ENCODE peak calls at places on chromosomes 5 and 9, in five cellular contexts. G is hepatocyte; H is heart left ventricle; A is CD4-positive, alpha-beta T cell; S is SK-N-SH. D is an unnamed sample. For H3K9me3, the result is how much of the 10 kb centered on the place peaks cover.

GRCh38 chr9:111525056-111525977 is at the start of gene ZNF483:
- DNase-seq in G (peak), H (peak), A (peak), S (peak), D (peak)

GRCh38 chr5:126414874-126415502 is 8.2 kb upstream of the GRAMD2B start:
- DNase-seq in G (peak), H (peak), A (no peak), S (no peak), D (no peak)

GRCh38 chr9:120383999-120384924 is 195.7 kb downstream of the CDK5RAP2 start:
- DNase-seq in G (peak), H (no peak), A (no peak), S (peak), D (no peak)

GRCh38 chr5:91118802-91119201 is 264.3 kb downstream of the ARRDC3 start:
- DNase-seq in G (no peak), H (no peak), A (no peak), S (no peak), D (no peak)

GRCh38 chr5:154444559-154445421 is 1.0 kb upstream of the SAP30L start:
- DNase-seq in G (peak), H (no peak), A (no peak), S (peak), D (peak)

GRCh38 chr9:2620876-2621677 is 510 bp upstream of the VLDLR start:
- DNase-seq in G (peak), H (peak), A (no peak), S (peak), D (peak)

GRCh38 chr5:12672141-12672540 is 767.9 kb upstream of the CTNND2 start:
- DNase-seq in G (no peak), H (no peak), A (no peak), S (no peak), D (no peak)

GRCh38 chr5:110031402-110032140 is 341.8 kb downstream of the MAN2A1 start:
- DNase-seq in G (no peak), H (no peak), A (no peak), S (no peak), D (no peak)

GRCh38 chr9:125428060-125428481 is 166.4 kb downstream of the GAPVD1 start:
- DNase-seq in G (no peak), H (no peak), A (no peak), S (peak), D (peak)

GRCh38 chr9:137368431-137369110 is 54.4 kb downstream of the EXD3 start:
- DNase-seq in G (no peak), H (peak), A (no peak), S (no peak), D (no peak)

GRCh38 chr9:13939129-13939528 is 374.8 kb downstream of the NFIB start:
- DNase-seq in G (peak), H (no peak), A (no peak), S (no peak), D (no peak)

GRCh38 chr5:151901611-151902010 is 23.0 kb downstream of the GLRA1 start:
- DNase-seq in G (no peak), H (no peak), A (no peak), S (no peak), D (no peak)

GRCh38 chr9:105881654-105882349 is 187.5 kb downstream of the TMEM38B start:
- DNase-seq in G (peak), H (no peak), A (peak), S (peak), D (peak)

GRCh38 chr5:600551-601541 is 11.3 kb upstream of the CEP72 start:
- DNase-seq in G (no peak), H (no peak), A (no peak), S (no peak), D (peak)

GRCh38 chr5:115321309-115321708 is 24.9 kb upstream of the CCDC112 start:
- DNase-seq in G (no peak), H (no peak), A (no peak), S (no peak), D (no peak)

GRCh38 chr9:134419684-134420076 is 93.4 kb downstream of the RXRA start:
- DNase-seq in G (peak), H (no peak), A (no peak), S (peak), D (peak)

GRCh38 chr9:26292943-26293342 is 599.7 kb downstream of the CAAP1 start:
- DNase-seq in G (no peak), H (no peak), A (no peak), S (peak), D (no peak)

GRCh38 chr9:89978185-89978584 is 373.4 kb downstream of the GADD45G start:
- DNase-seq in G (no peak), H (no peak), A (no peak), S (no peak), D (no peak)

GRCh38 chr9:113631811-113632665 is 168.5 kb downstream of the RGS3 start:
- DNase-seq in G (no peak), H (no peak), A (no peak), S (no peak), D (no peak)

GRCh38 chr9:37954581-37954981 is 50.7 kb upstream of the SLC25A51 start:
- DNase-seq in G (no peak), H (no peak), A (no peak), S (no peak), D (no peak)

GRCh38 chr9:105973811-105974407 is 279.6 kb downstream of the TMEM38B start:
- DNase-seq in G (no peak), H (no peak), A (no peak), S (no peak), D (no peak)

GRCh38 chr9:89878003-89878411 is 273.2 kb downstream of the GADD45G start:
- DNase-seq in G (no peak), H (no peak), A (no peak), S (no peak), D (no peak)

GRCh38 chr9:38311382-38312270 is 80.9 kb upstream of the ALDH1B1 start:
- DNase-seq in G (peak), H (no peak), A (no peak), S (no peak), D (no peak)

GRCh38 chr5:176837707-176838115 is 27.4 kb downstream of the UNC5A start:
- DNase-seq in G (peak), H (peak), A (peak), S (no peak), D (no peak)

GRCh38 chr5:115766608-115767007 is 49.9 kb downstream of the CDO1 start:
- DNase-seq in G (no peak), H (no peak), A (no peak), S (no peak), D (no peak)

GRCh38 chr5:90193185-90193822 is 216.3 kb downstream of the CETN3 start:
- DNase-seq in G (no peak), H (no peak), A (no peak), S (no peak), D (no peak)

GRCh38 chr5:123937230-123937629 is 425.3 kb downstream of the CSNK1G3 start:
- DNase-seq in G (peak), H (peak), A (no peak), S (peak), D (peak)

GRCh38 chr9:95588724-95589282 is 72.0 kb upstream of the PTCH1 start:
- DNase-seq in G (no peak), H (no peak), A (no peak), S (no peak), D (no peak)

GRCh38 chr5:58849995-58850667 is 267.3 kb downstream of the RAB3C start:
- DNase-seq in G (peak), H (no peak), A (no peak), S (peak), D (peak)

GRCh38 chr5:98401645-98402044 is 371.8 kb upstream of the RGMB start:
- DNase-seq in G (no peak), H (no peak), A (no peak), S (no peak), D (no peak)

GRCh38 chr5:84113246-84114118 is 271.2 kb downstream of the EDIL3 start:
- DNase-seq in G (no peak), H (no peak), A (no peak), S (no peak), D (no peak)

GRCh38 chr5:36304095-36304494 is 2.4 kb upstream of the RANBP3L start:
- DNase-seq in G (no peak), H (no peak), A (no peak), S (no peak), D (no peak)

GRCh38 chr9:35829084-35829763 is at the start of gene TMEM8B:
- DNase-seq in G (peak), H (peak), A (peak), S (peak), D (peak)

GRCh38 chr9:111442360-111443027 is 41.7 kb downstream of the ECPAS start:
- DNase-seq in G (no peak), H (no peak), A (no peak), S (no peak), D (no peak)

GRCh38 chr5:44993286-44993685 is 184.5 kb downstream of the MRPS30 start:
- DNase-seq in G (no peak), H (no peak), A (no peak), S (no peak), D (no peak)

GRCh38 chr9:35618854-35619799 is 914 bp upstream of the CD72 start:
- DNase-seq in G (no peak), H (no peak), A (no peak), S (no peak), D (no peak)

GRCh38 chr5:125065114-125065513 is 318.7 kb upstream of the ZNF608 start:
- DNase-seq in G (no peak), H (no peak), A (no peak), S (no peak), D (no peak)

GRCh38 chr5:35146386-35146785 is 83.9 kb downstream of the PRLR start:
- DNase-seq in G (no peak), H (no peak), A (no peak), S (no peak), D (no peak)

GRCh38 chr5:157719231-157719630 is 12.0 kb upstream of the THG1L start:
- DNase-seq in G (no peak), H (no peak), A (no peak), S (no peak), D (no peak)

DNA sequence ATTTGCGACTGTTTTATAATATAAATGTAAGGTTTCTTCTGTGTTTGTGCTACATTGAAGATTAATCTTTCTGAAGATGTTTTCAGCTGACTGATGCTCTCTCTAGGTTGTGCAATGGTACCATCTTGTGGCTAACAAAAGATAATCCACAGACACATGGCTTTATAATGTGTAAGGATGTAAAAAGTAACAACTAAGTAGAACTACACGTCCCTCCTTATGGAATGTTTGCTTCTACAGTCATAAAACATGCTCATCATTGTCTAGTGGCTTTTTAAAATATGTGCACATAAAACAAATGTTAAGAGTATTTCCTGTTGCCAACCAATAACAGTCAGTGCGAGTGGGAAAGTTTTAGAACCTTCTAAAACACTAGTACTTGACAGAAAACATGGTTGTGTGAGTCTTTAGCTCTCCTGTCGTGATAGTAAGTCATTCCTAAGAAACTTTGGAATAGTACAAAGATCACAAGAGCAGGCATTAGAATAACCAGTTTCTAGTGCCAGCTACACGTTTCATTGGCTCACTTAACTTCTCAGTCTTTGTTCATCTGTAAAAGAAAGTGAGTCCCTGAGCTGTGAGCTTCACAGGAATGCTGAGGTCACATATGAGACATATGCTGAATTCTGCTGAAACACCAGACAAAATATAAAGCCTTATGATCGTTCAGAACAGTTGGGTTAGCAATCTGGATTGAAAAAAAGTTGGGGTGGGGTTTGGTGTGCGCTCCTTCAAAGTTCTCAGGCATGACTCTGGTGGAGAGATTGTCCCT is 75.7 kb upstream of the GLIS3 start:
- DNase-seq in G (peak), H (no peak), A (no peak), S (peak), D (no peak)
- TF ChIP-seq CTCF in G (peak), H (peak), A (no peak), S (peak), D (peak)

DNA sequence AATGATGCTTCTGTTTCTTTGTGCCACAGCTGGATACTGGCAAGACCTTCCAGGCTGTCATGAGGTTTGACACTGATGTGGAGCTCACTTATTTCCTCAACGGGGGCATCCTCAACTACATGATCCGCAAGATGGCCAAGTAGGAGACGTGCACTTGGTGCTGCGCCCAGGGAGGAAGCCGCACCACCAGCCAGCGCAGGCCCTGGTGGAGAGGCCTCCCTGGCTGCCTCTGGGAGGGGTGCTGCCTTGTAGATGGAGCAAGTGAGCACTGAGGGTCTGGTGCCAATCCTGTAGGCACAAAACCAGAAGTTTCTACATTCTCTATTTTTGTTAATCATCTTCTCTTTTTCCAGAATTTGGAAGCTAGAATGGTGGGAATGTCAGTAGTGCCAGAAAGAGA is 65.5 kb downstream of the ACO1 start:
- DNase-seq in G (no peak), H (no peak), A (no peak), S (no peak), D (no peak)
- H3K9me3 ChIP-seq in G (under half), H (under half), A (under half), S (under half), D (under half)

GRCh38 chr5:57341380-57341979 is 141.1 kb downstream of the ACTBL2 start:
- DNase-seq in G (no peak), H (no peak), A (no peak), S (no peak), D (no peak)
- TF ChIP-seq CTCF in G (no peak), H (no peak), A (no peak), S (no peak), D (no peak)

GRCh38 chr5:7908317-7908716 is 39.4 kb downstream of the MTRR start:
- DNase-seq in G (no peak), H (no peak), A (no peak), S (no peak), D (no peak)
- H3K9me3 ChIP-seq in G (under half), H (under half), A (under half), S (under half), D (under half)

GRCh38 chr5:93741136-93741811 is at the start of gene POU5F2:
- DNase-seq in G (no peak), H (no peak), A (no peak), S (peak), D (peak)
- TF ChIP-seq CTCF in G (no peak), H (no peak), A (no peak), S (peak), D (peak)